ENCODE peak calls at places on chromosomes 4 and X, in seven cellular contexts. Z, T, R, G, K, N and A are unnamed samples.

GRCh38 chr4:8821151-8821950 is 50.3 kb downstream of the HMX1 start:
- DNase-seq in G (no peak), K (no peak), T (peak), N (no peak), Z (no peak), R (no peak), A (no peak)

GRCh38 chr4:142396279-142396678 is 449.8 kb downstream of the INPP4B start:
- DNase-seq in K (no peak), G (no peak), Z (no peak), R (no peak), N (no peak), T (no peak), A (no peak)

GRCh38 chrX:69503835-69504625 is at the start of gene NALF2:
- DNase-seq in N (no peak), K (peak), T (peak), G (peak), R (peak), Z (no peak), A (peak)

GRCh38 chr4:113248320-113248719 is 198.9 kb downstream of the ANK2 start:
- DNase-seq in K (peak), N (no peak), G (peak), Z (peak), T (no peak), R (peak), A (peak)

GRCh38 chr4:74316397-74316796 is 8.1 kb downstream of the EPGN start:
- DNase-seq in R (no peak), N (no peak), Z (no peak), G (no peak), T (no peak), K (no peak), A (no peak)

GRCh38 chr4:168848112-168848511 is 161.9 kb downstream of the CBR4 start:
- DNase-seq in N (no peak), Z (no peak), K (peak), G (no peak), T (peak), R (no peak), A (no peak)

GRCh38 chr4:183905593-183906485 is 732 bp downstream of the STOX2 start:
- DNase-seq in G (no peak), Z (peak), N (no peak), T (peak), K (no peak), R (no peak), A (no peak)

GRCh38 chrX:3345281-3346081 is 971 bp downstream of the MXRA5 start:
- DNase-seq in Z (no peak), N (no peak), G (no peak), T (peak), R (no peak), K (no peak), A (peak)

DNA sequence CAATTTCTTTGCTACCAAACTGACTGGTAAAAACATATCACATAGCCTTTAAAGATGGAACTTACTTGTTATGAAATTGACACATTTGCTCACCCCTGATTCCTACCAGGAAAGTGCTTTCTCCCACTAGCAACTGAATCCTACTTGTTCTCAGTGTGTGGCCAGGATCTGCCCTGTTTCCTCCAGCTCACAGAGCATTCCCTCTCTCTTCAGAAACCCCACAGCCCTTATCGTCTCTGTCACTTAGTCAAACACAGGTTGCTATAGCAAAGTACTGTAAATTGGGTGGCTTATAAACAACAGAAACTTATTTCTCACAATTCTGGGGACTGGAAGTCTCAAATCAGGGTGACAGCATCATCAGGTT is 265.2 kb upstream of the BOD1L1 start:
- DNase-seq in N (no peak), T (no peak), R (no peak), K (no peak), G (no peak), Z (no peak), A (no peak)
- TF ChIP-seq JUND in N (no peak), T (no peak), R (no peak), K (no peak), G (no peak), Z (no peak), A (no peak)

GRCh38 chr4:82217986-82218715 is 155.6 kb downstream of the HNRNPD start:
- DNase-seq in R (peak), K (no peak), T (no peak), N (no peak), Z (no peak), G (no peak), A (no peak)

GRCh38 chr4:82215800-82216199 is 158.0 kb downstream of the HNRNPD start:
- DNase-seq in K (no peak), Z (no peak), T (no peak), R (no peak), G (no peak), N (no peak), A (no peak)

GRCh38 chr4:82219346-82219745 is 154.4 kb downstream of the HNRNPD start:
- DNase-seq in K (no peak), G (no peak), Z (no peak), T (no peak), R (no peak), N (no peak), A (no peak)

GRCh38 chr4:82216231-82216630 is 157.6 kb downstream of the HNRNPD start:
- DNase-seq in G (no peak), R (no peak), K (no peak), N (no peak), T (no peak), Z (no peak), A (no peak)

GRCh38 chr4:82213485-82214162 is 160.2 kb downstream of the HNRNPD start:
- DNase-seq in Z (no peak), R (no peak), T (no peak), G (no peak), N (no peak), K (no peak), A (no peak)
- TF ChIP-seq JUND in Z (no peak), R (no peak), T (no peak), G (no peak), N (no peak), K (no peak), A (no peak)

GRCh38 chr4:177187371-177187770 is 122.3 kb upstream of the NEIL3 start:
- DNase-seq in G (no peak), N (no peak), R (no peak), K (no peak), T (no peak), Z (no peak), A (no peak)

GRCh38 chr4:177182728-177183127 is 126.9 kb upstream of the NEIL3 start:
- DNase-seq in N (no peak), R (no peak), Z (no peak), G (no peak), K (no peak), T (no peak), A (no peak)

GRCh38 chr4:177185579-177185978 is 124.1 kb upstream of the NEIL3 start:
- DNase-seq in K (no peak), N (no peak), T (no peak), G (no peak), R (no peak), Z (no peak), A (no peak)

GRCh38 chr4:177182156-177182555 is 127.5 kb upstream of the NEIL3 start:
- DNase-seq in Z (no peak), N (no peak), T (no peak), R (no peak), G (no peak), K (no peak), A (no peak)

GRCh38 chr4:177185151-177185550 is 124.5 kb upstream of the NEIL3 start:
- DNase-seq in Z (no peak), G (no peak), T (no peak), K (no peak), N (no peak), R (no peak), A (no peak)
- TF ChIP-seq JUND in Z (no peak), G (no peak), T (no peak), K (no peak), N (no peak), R (no peak), A (no peak)

DNA sequence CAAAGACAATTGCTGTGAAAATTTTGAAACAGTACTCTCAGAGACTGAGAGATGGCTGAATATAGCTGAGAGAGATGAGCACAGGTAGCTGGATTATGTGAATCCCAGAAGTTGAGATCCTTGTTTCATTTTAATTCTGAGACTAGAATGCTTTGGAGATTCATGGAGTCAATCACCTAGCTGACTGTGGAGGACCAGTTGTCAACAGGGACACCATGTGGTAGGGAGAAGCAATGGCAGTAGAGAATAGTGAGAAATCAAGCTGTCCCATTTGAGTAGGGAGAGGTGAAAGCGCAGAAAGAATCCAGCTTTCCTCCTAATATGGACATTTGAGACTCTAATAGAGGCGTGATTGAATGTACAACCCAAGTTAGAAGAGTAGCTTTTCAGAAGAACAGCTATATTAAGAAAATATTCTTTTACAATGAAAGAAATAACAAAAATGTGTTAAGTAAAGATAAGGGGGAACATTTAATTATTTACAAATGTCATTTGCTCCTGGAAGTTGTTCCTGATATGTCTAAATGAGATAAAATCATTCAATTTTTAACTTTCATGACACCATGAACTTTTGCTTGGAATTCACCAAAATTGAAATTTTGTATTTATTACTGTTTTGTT is 30.3 kb upstream of the GLRB start:
- DNase-seq in K (peak), G (peak), T (peak), Z (no peak), N (no peak), R (peak), A (peak)
- TF ChIP-seq JUND in K (no peak), G (no peak), T (no peak), Z (no peak), N (no peak), R (no peak), A (no peak)

GRCh38 chr4:76485450-76485849 is 50.4 kb downstream of the SHROOM3 start:
- DNase-seq in R (peak), T (no peak), Z (peak), K (peak), N (no peak), G (no peak), A (no peak)
- TF ChIP-seq JUND in R (peak), T (no peak), Z (peak), K (no peak), N (no peak), G (no peak), A (no peak)

DNA sequence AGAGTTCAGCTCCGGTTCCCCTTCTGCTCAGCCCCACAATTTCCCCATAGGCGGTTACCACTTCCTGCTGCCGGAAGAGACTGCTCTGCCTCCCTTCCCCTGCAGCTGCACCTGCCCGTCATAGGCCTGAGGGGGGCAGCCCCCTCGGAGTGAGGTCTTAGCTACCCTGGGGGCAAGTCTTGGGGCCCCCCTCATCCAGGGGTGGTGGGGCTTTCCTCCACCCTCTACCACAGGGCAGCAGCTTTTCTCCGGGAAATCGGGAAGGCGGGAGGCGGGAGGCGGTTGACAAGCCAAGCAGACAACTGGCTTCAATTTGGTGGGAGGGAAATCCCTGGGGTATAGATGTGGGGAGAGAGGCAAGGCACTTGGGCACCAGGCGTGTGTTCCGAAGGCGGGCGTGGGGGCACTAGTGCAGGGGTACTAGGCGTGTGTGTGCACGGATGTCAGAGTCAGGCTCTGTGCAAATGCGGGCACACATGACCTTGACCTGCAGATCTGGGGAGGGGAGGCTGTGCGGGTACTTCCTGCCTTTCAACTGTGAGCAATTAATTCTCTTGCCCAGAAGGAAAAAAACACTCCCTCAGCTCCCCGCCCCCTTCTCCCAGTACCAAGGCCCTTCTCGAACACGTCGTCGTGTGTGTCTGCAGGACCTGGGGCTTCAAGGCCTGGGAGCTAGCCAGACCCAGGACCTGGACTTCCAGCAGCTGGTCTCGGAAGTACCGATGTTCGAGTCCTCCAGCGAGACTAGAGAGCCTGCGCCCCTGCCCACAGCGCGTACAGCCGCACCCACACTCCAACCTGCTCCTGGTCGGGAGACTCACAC is 1.0 kb upstream of the ARHGAP4 start:
- DNase-seq in R (no peak), G (peak), T (peak), N (peak), Z (no peak), K (peak), A (no peak)
- TF ChIP-seq JUND in R (no peak), G (no peak), T (no peak), N (no peak), Z (no peak), K (no peak), A (no peak)

DNA sequence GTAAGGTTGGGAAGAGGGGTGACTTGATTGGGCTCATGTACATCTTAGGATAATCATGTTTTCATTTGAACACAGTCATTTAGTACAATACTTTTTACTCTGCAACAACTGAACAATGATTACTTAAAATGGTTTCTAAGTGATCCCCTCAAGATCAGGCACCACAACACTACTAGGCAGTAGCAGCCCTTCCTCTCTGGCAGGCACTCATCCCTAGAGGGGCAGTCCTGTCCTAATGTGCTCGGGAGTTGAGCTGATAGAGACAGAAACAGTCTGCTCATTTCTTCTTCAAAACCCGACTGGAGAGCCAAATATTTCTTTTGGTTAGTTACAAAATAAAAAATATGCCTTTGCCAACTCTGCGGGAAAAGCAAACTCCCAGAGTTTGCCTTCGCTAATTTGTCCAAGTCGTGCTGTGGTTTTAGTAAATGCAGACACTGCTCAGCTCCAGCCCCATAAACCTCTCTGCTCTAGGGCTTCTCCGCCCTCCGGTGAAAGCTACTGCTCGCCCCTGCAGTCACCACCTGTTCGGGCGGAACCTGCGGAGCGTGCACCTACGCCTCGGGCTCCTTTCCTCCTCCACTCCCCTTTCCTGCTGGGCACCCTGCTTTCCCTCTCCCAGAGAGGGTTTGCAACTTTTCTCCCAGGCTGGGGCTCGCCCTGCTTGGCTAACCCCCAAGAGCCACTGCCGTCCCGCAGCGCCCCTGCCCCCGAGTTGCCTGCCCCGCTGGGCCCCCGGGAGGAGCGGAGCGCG is 524 bp upstream of the NPNT start:
- DNase-seq in Z (no peak), K (no peak), N (no peak), G (no peak), R (peak), T (no peak), A (no peak)
- TF ChIP-seq JUND in Z (no peak), K (no peak), N (no peak), G (no peak), R (no peak), T (no peak), A (no peak)